ENCODE peak calls at places on chromosome 1, in five cellular contexts. X is tibial artery, D is kidney epithelial cell, B is A673, T is fibroblast of pulmonary artery. H is an unnamed sample.

GRCh38 chr1:67586596-67586995 is 98.4 kb upstream of the GADD45A start:
- DNase-seq in X (no peak), D (no peak), B (no peak), T (peak), H (no peak)

GRCh38 chr1:210289248-210289647 is 39.5 kb upstream of the HHAT start:
- DNase-seq in X (no peak), D (no peak), B (no peak), T (no peak), H (no peak)

GRCh38 chr1:98919211-98919610 is 85.5 kb downstream of the PLPPR5 start:
- DNase-seq in X (no peak), D (no peak), B (no peak), T (no peak), H (no peak)

GRCh38 chr1:216095400-216095799 is 327.8 kb downstream of the USH2A start:
- DNase-seq in X (no peak), D (no peak), B (no peak), T (no peak), H (no peak)

GRCh38 chr1:106526650-106527049 is 529.8 kb upstream of the PRMT6 start:
- DNase-seq in X (no peak), D (peak), B (no peak), T (peak), H (no peak)

GRCh38 chr1:82165304-82165703 is 364.6 kb downstream of the ADGRL2 start:
- DNase-seq in X (no peak), D (no peak), B (no peak), T (no peak), H (no peak)

GRCh38 chr1:78649628-78650027 is at the start of gene IFI44:
- DNase-seq in X (peak), D (peak), B (peak), T (peak), H (no peak)

GRCh38 chr1:96384611-96385010 is 337.0 kb upstream of the PTBP2 start:
- DNase-seq in X (no peak), D (no peak), B (no peak), T (no peak), H (no peak)

GRCh38 chr1:238690415-238690814 is 696.0 kb upstream of the CHRM3 start:
- DNase-seq in X (no peak), D (no peak), B (no peak), T (peak), H (no peak)

GRCh38 chr1:116516631-116517030 is 54.2 kb downstream of the CD58 start:
- DNase-seq in X (no peak), D (no peak), B (no peak), T (no peak), H (no peak)

GRCh38 chr1:81406292-81406691 is 394.4 kb upstream of the ADGRL2 start:
- DNase-seq in X (no peak), D (no peak), B (no peak), T (no peak), H (no peak)

GRCh38 chr1:223756002-223756775 is 43.9 kb downstream of the CAPN2 start:
- DNase-seq in X (no peak), D (no peak), B (no peak), T (no peak), H (peak)

GRCh38 chr1:940121-941026 is 16.7 kb downstream of the SAMD11 start:
- DNase-seq in X (peak), D (no peak), B (peak), T (peak), H (no peak)

GRCh38 chr1:7320661-7321060 is 450.4 kb upstream of the VAMP3 start:
- DNase-seq in X (no peak), D (no peak), B (no peak), T (no peak), H (no peak)

GRCh38 chr1:53071167-53071865 is 9.3 kb downstream of the PODN start:
- DNase-seq in X (no peak), D (no peak), B (no peak), T (no peak), H (peak)

GRCh38 chr1:151839457-151840409 is at the start of gene C2CD4D:
- DNase-seq in X (no peak), D (no peak), B (no peak), T (no peak), H (no peak)

GRCh38 chr1:46520063-46520911 is 30.7 kb downstream of the DMBX1 start:
- DNase-seq in X (no peak), D (peak), B (peak), T (peak), H (peak)

GRCh38 chr1:245578306-245578705 is 423.5 kb downstream of the KIF26B start:
- DNase-seq in X (no peak), D (no peak), B (no peak), T (no peak), H (no peak)

GRCh38 chr1:10339815-10340214 is 59.0 kb upstream of the PGD start:
- DNase-seq in X (no peak), D (peak), B (peak), T (peak), H (no peak)

GRCh38 chr1:77234096-77234495 is 14.9 kb upstream of the PIGK start:
- DNase-seq in X (no peak), D (no peak), B (no peak), T (no peak), H (no peak)

GRCh38 chr1:59007820-59008598 is 224.2 kb upstream of the JUN start:
- DNase-seq in X (no peak), D (no peak), B (no peak), T (peak), H (no peak)

GRCh38 chr1:119674835-119675289 is 26.8 kb upstream of the ZNF697 start:
- DNase-seq in X (no peak), D (no peak), B (peak), T (peak), H (no peak)

GRCh38 chr1:235011064-235011598 is 117.5 kb downstream of the TOMM20 start:
- DNase-seq in X (no peak), D (no peak), B (no peak), T (no peak), H (no peak)

GRCh38 chr1:92218559-92218958 is 844 bp downstream of the C1orf146 start:
- DNase-seq in X (no peak), D (no peak), B (no peak), T (no peak), H (no peak)

GRCh38 chr1:53254011-53254640 is 15.8 kb upstream of the MAGOH start:
- DNase-seq in X (no peak), D (no peak), B (no peak), T (peak), H (no peak)

GRCh38 chr1:2875677-2876531 is 74.4 kb upstream of the TTC34 start:
- DNase-seq in X (peak), D (no peak), B (no peak), T (no peak), H (no peak)

GRCh38 chr1:94757931-94758330 is 62.2 kb upstream of the SLC44A3 start:
- DNase-seq in X (peak), D (no peak), B (no peak), T (peak), H (no peak)

GRCh38 chr1:223133824-223134435 is 9.1 kb downstream of the TLR5 start:
- DNase-seq in X (peak), D (no peak), B (peak), T (peak), H (no peak)

GRCh38 chr1:42963378-42964005 is 4.8 kb upstream of the SLC2A1 start:
- DNase-seq in X (no peak), D (no peak), B (no peak), T (peak), H (no peak)

GRCh38 chr1:67332653-67333529 is 25.2 kb downstream of the IL12RB2 start:
- DNase-seq in X (no peak), D (no peak), B (no peak), T (no peak), H (no peak)

GRCh38 chr1:199733125-199733524 is 294.4 kb upstream of the NR5A2 start:
- DNase-seq in X (no peak), D (peak), B (no peak), T (no peak), H (no peak)

GRCh38 chr1:42934541-42935312 is 23.9 kb downstream of the SLC2A1 start:
- DNase-seq in X (peak), D (no peak), B (no peak), T (no peak), H (peak)

GRCh38 chr1:22625262-22625925 is 11.0 kb upstream of the C1QA start:
- DNase-seq in X (no peak), D (no peak), B (no peak), T (peak), H (no peak)

GRCh38 chr1:181087400-181087901 is 1.0 kb upstream of the IER5 start:
- DNase-seq in X (no peak), D (no peak), B (no peak), T (no peak), H (no peak)

GRCh38 chr1:208601569-208601968 is 357.4 kb upstream of the PLXNA2 start:
- DNase-seq in X (no peak), D (no peak), B (peak), T (peak), H (no peak)

GRCh38 chr1:53562256-53562982 is 103.2 kb downstream of the DMRTB1 start:
- DNase-seq in X (no peak), D (no peak), B (no peak), T (no peak), H (peak)

GRCh38 chr1:167439301-167439988 is 78.9 kb downstream of the CD247 start:
- DNase-seq in X (no peak), D (no peak), B (peak), T (peak), H (no peak)

GRCh38 chr1:27630859-27631491 is 4.0 kb downstream of the FGR start:
- DNase-seq in X (no peak), D (no peak), B (no peak), T (no peak), H (no peak)

GRCh38 chr1:78237364-78237916 is 191.7 kb downstream of the GIPC2 start:
- DNase-seq in X (no peak), D (no peak), B (no peak), T (no peak), H (no peak)

DNA sequence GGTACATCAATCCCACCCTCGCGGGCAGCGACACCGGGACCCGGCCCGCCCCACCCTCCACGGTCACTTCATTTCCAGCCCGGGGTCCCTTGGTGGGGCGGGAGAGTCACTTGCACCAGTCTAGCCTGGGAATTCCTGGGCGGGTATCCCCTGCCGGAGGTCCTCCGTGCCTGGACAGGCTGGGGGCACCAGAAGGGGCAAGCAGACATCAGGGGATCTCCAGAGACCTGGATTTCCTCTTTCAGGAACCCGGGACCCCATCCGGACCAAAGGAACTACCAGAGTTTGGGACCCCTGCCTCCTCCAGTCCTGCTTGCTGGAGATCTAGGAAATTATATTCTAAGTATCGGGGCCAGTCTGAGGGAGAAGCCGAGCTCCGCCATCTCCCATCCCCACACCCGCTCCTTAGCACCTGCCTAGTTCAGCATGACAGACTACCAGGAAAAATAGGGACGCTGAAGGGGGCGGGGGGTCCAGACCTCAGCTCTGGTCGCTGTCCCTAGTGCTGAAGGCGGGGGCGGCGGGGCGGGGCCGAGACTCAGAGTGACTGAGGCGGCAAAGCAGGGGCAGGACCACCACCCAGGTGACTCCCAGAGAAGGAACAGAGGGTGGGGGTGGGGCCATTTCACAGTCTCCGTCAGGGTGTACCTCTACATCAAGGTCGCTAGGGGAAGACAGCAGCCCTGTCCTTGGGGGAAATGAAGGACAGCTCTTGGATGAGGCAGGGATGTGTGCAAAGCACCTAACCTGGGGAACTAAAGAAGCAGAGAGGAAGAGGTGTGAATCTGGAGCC is 829 bp downstream of the HCN3 start:
- DNase-seq in X (peak), D (no peak), B (peak), T (peak), H (no peak)
- TF ChIP-seq CTCF in X (peak), D (peak), B (peak), T (peak), H (peak)

GRCh38 chr1:157955269-157955668 is 38.2 kb upstream of the KIRREL1 start:
- DNase-seq in X (no peak), D (no peak), B (no peak), T (no peak), H (no peak)
- TF ChIP-seq CTCF in X (no peak), D (no peak), B (no peak), T (no peak), H (no peak)

GRCh38 chr1:19468397-19468956 is 16.9 kb downstream of the CAPZB start:
- DNase-seq in X (no peak), D (no peak), B (no peak), T (no peak), H (no peak)
- TF ChIP-seq CTCF in X (no peak), D (peak), B (no peak), T (no peak), H (no peak)

DNA sequence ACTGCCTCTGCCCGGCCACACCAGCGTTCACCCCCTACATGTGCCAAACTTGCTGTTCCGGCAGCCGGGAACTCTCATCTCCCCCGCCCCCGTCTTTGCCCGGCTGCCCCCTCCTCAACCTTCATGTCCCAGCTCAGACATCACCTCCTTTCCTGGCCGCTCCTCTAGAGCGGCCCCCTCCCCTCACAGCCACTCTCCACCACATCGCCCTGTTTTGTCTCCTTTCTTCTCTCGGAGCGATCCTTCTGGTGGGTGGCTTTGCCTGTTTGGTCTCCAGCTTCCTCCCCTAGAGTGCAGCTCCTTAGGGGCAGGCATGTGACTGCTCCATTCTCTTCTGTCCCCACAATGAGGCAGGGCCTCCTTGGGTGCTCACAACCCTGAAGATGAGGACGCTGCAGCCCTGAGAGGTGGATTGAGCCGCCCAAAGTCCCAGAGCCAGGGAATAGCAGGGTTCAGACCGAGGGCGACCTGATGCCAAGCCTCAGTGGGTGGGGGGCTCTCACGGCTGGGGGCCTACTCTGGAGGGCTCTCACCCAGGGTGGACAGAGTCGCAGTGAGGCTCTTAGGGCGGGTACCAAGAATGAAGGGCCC is 44.9 kb upstream of the ECE1 start:
- DNase-seq in X (no peak), D (no peak), B (no peak), T (no peak), H (no peak)
- TF ChIP-seq CTCF in X (no peak), D (no peak), B (peak), T (no peak), H (peak)

GRCh38 chr1:156618853-156619581 is at the start of gene HAPLN2:
- DNase-seq in X (no peak), D (no peak), B (peak), T (peak), H (no peak)
- TF ChIP-seq CTCF in X (no peak), D (peak), B (peak), T (peak), H (peak)

GRCh38 chr1:85571830-85572229 is 8.7 kb upstream of the CCN1 start:
- DNase-seq in X (no peak), D (no peak), B (no peak), T (no peak), H (no peak)
- TF ChIP-seq CTCF in X (no peak), D (no peak), B (no peak), T (no peak), H (no peak)

GRCh38 chr1:244236101-244236500 is 185.0 kb downstream of the ZBTB18 start:
- DNase-seq in X (no peak), D (no peak), B (no peak), T (peak), H (no peak)

GRCh38 chr1:244236721-244237120 is 185.6 kb downstream of the ZBTB18 start:
- DNase-seq in X (no peak), D (no peak), B (no peak), T (no peak), H (no peak)

GRCh38 chr1:244231193-244231571 is 180.1 kb downstream of the ZBTB18 start:
- DNase-seq in X (no peak), D (no peak), B (no peak), T (peak), H (no peak)

GRCh38 chr1:244231572-244232315 is 180.7 kb downstream of the ZBTB18 start:
- DNase-seq in X (no peak), D (no peak), B (peak), T (peak), H (no peak)

GRCh38 chr1:244234009-244234643 is 183.0 kb downstream of the ZBTB18 start:
- DNase-seq in X (no peak), D (no peak), B (no peak), T (no peak), H (no peak)
- TF ChIP-seq CTCF in X (no peak), D (no peak), B (peak), T (no peak), H (no peak)

GRCh38 chr1:183710734-183711133 is 57.6 kb upstream of the APOBEC4 start:
- DNase-seq in X (no peak), D (no peak), B (no peak), T (no peak), H (no peak)

GRCh38 chr1:183716286-183716685 is 63.2 kb upstream of the APOBEC4 start:
- DNase-seq in X (no peak), D (no peak), B (no peak), T (no peak), H (no peak)

GRCh38 chr1:183710333-183710732 is 57.2 kb upstream of the APOBEC4 start:
- DNase-seq in X (no peak), D (no peak), B (no peak), T (no peak), H (no peak)

GRCh38 chr1:183711165-183711678 is 58.1 kb upstream of the APOBEC4 start:
- DNase-seq in X (no peak), D (no peak), B (no peak), T (no peak), H (no peak)

DNA sequence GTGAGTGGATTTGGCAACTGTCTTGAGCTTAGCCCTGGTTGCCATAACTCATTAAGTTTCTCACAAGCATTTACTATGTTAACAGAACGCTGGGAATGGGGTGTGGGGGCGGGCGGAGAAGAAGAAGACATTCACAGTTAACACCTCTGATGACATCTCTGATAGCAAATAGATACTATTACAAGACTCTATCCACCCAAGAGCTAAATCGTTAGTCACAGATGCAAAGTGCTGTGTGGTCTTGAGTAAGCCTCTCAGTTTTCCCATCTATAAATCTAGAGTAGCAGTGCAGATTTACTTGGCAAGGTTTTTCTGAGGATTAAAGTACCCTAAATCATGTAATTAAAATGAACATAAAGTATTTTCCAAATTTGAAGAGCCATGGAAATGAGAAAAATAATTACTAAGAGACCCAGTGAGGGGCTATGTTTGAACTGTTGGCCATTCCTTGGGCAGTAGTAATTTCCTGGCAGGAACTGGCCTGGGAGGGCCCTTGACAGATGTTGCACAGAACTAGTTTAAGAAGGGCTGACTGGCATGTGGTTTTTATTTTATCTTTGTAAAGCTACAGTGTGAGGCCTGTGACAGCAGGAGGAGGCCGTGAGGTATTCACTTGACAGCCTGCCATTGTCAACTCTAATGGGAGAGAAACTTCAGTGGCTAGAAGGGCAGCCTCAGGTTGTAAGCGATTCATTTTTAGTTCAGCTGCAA is 58.7 kb upstream of the APOBEC4 start:
- DNase-seq in X (no peak), D (no peak), B (peak), T (peak), H (no peak)
- TF ChIP-seq CTCF in X (no peak), D (no peak), B (peak), T (peak), H (peak)

GRCh38 chr1:51792864-51793263 is 85.7 kb downstream of the NRDC start:
- DNase-seq in X (no peak), D (peak), B (no peak), T (peak), H (no peak)
- TF ChIP-seq CTCF in X (no peak), D (no peak), B (no peak), T (no peak), H (peak)

DNA sequence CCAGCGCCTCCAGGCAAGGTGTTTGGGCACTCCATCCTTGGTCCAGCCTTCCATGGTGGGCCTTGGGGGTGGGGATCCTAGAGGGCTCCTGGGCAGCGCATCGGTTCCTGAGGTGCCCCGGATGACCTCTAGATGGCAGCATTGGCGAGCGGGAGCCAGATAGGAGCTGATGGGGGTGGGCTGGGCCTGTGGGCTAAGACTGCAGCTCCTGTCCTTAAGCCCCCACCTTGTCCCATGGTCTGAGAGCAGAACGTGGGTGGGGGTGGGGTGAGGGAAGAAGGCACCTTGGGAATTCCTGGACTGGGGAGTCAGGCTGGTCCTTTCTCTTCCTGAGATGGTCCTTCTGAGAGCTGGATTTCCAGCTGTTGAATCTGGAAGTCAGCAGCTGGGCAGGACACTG is 93.4 kb upstream of the CSF3R start:
- DNase-seq in X (no peak), D (no peak), B (peak), T (peak), H (peak)
- TF ChIP-seq CTCF in X (peak), D (peak), B (peak), T (peak), H (peak)